ENCODE peak calls at places on chromosomes 12 and 14, in seven cellular contexts. H is AG08396; B is ascending aorta; Q is activated T-helper 9 cell treated with anti-CD3 and anti-CD28 coated beads, Interleukin-2, amount 50 U/mL, for 16 hours; X is PC-3; E is Kasumi-1; S is AG09309. W is an unnamed sample.

GRCh38 chr14:41718477-41719166 is 111.9 kb downstream of the LRFN5 start:
- DNase-seq in Q (no peak), H (no peak), X (peak; percentile 53), E (peak; percentile 91), B (no peak), S (no peak), W (no peak)

GRCh38 chr12:129844662-129845061 is 59.2 kb downstream of the TMEM132D start:
- DNase-seq in H (no peak), E (no peak), S (no peak), B (no peak), Q (no peak), X (no peak), W (no peak)

GRCh38 chr12:26845984-26846383 is 13.0 kb upstream of the ITPR2 start:
- DNase-seq in B (no peak), S (peak; percentile 91), E (no peak), Q (no peak), X (no peak), H (peak; percentile 78), W (peak; percentile 30)

GRCh38 chr14:103294091-103294490 is 39.9 kb upstream of the EIF5 start:
- DNase-seq in H (no peak), Q (no peak), E (no peak), S (no peak), X (no peak), B (no peak), W (no peak)

GRCh38 chr12:66403746-66404145 is 101.5 kb downstream of the HELB start:
- DNase-seq in X (peak; percentile 52), H (no peak), S (no peak), Q (no peak), B (no peak), E (no peak), W (no peak)

GRCh38 chr14:71371711-71372396 is 464.6 kb downstream of the PCNX1 start:
- DNase-seq in E (no peak), H (peak; percentile 57), B (no peak), S (no peak), X (peak; percentile 78), Q (no peak), W (no peak)

GRCh38 chr12:78179346-78179745 is 348.7 kb downstream of the NAV3 start:
- DNase-seq in H (no peak), X (no peak), E (no peak), Q (no peak), S (no peak), B (no peak), W (no peak)

GRCh38 chr12:104360988-104361707 is 57.6 kb downstream of the EID3 start:
- DNase-seq in E (no peak), H (no peak), S (no peak), X (no peak), B (no peak), Q (no peak), W (peak; percentile 33)

GRCh38 chr14:24887623-24888304 is 162.2 kb downstream of the STXBP6 start:
- DNase-seq in X (no peak), H (no peak), B (no peak), S (no peak), E (no peak), Q (no peak), W (no peak)

GRCh38 chr14:101358726-101359125 is 202.6 kb upstream of the DIO3 start:
- DNase-seq in E (no peak), H (no peak), Q (no peak), X (no peak), B (no peak), S (no peak), W (no peak)

GRCh38 chr12:82479511-82479910 is 121.2 kb downstream of the METTL25 start:
- DNase-seq in E (no peak), S (peak; percentile 23), H (no peak), B (no peak), Q (no peak), X (peak; percentile 44), W (no peak)

GRCh38 chr14:91509878-91510170 is 286 bp downstream of the PPP4R3A start:
- DNase-seq in H (peak; percentile 37), S (no peak), B (no peak), Q (no peak), E (peak; percentile 52), X (no peak), W (no peak)

GRCh38 chr12:6205761-6206160 is 5.6 kb downstream of the CD9 start:
- DNase-seq in H (no peak), Q (no peak), X (no peak), S (no peak), E (no peak), B (no peak), W (no peak)

GRCh38 chr12:127809236-127809635 is 457.7 kb upstream of the TMEM132C start:
- DNase-seq in Q (no peak), H (peak; percentile 31), X (peak; percentile 59), S (peak; percentile 61), B (no peak), E (no peak), W (peak; percentile 13)

GRCh38 chr14:96752594-96752993 is 44.6 kb upstream of the VRK1 start:
- DNase-seq in E (no peak), B (no peak), S (no peak), H (no peak), Q (no peak), X (no peak), W (no peak)

GRCh38 chr14:22500954-22501353 is 88.1 kb downstream of the DAD1 start:
- DNase-seq in H (no peak), X (no peak), B (no peak), Q (no peak), S (no peak), E (no peak), W (no peak)

GRCh38 chr14:33932526-33933292 is 18.2 kb downstream of the EGLN3 start:
- DNase-seq in B (no peak), Q (no peak), X (peak; percentile 28), H (no peak), S (no peak), E (no peak), W (no peak)

GRCh38 chr14:104114421-104115130 is 23.8 kb upstream of the KIF26A start:
- DNase-seq in H (no peak), X (no peak), S (no peak), E (no peak), Q (no peak), B (no peak), W (no peak)

GRCh38 chr14:104795781-104796681 is 483 bp upstream of the AKT1 start:
- DNase-seq in S (no peak), B (no peak), E (no peak), H (peak; percentile 93), Q (peak; percentile 47), X (peak; percentile 48), W (no peak)

GRCh38 chr14:50040401-50040775 is 76.0 kb downstream of the VCPKMT start:
- DNase-seq in B (no peak), Q (no peak), S (no peak), H (peak; percentile 48), E (peak; percentile 79), X (peak; percentile 91), W (peak; percentile 55)

GRCh38 chr14:102140750-102141145 is 1.1 kb downstream of the WDR20 start:
- DNase-seq in E (no peak), X (peak; percentile 33), B (no peak), H (peak; percentile 14), S (no peak), Q (no peak), W (no peak)

GRCh38 chr14:105026789-105027563 is 6.1 kb upstream of the CDCA4 start:
- DNase-seq in E (peak; percentile 28), H (peak; percentile 67), Q (no peak), S (no peak), X (peak; percentile 86), B (no peak), W (no peak)

GRCh38 chr12:113456761-113457160 is 14.9 kb downstream of the LHX5 start:
- DNase-seq in E (no peak), H (no peak), S (no peak), X (no peak), Q (no peak), B (no peak), W (no peak)

GRCh38 chr12:18967814-18968213 is 161.7 kb upstream of the PLEKHA5 start:
- DNase-seq in X (peak; percentile 29), Q (no peak), S (no peak), H (no peak), E (no peak), B (no peak), W (no peak)

GRCh38 chr12:27807063-27807703 is 27.1 kb upstream of the MANSC4 start:
- DNase-seq in X (no peak), S (no peak), E (peak; percentile 25), B (no peak), H (no peak), Q (peak; percentile 4), W (peak; percentile 55)

GRCh38 chr14:62776300-62776699 is 269.0 kb downstream of the KCNH5 start:
- DNase-seq in H (no peak), Q (no peak), S (no peak), X (no peak), B (no peak), E (no peak), W (no peak)

GRCh38 chr12:11697670-11698387 is 48.4 kb downstream of the ETV6 start:
- DNase-seq in Q (no peak), E (no peak), H (no peak), S (no peak), X (peak; percentile 43), B (no peak), W (no peak)

GRCh38 chr12:48454675-48455074 is 17.7 kb upstream of the ANP32D start:
- DNase-seq in H (no peak), Q (no peak), X (peak; percentile 58), E (peak; percentile 74), S (peak; percentile 14), B (no peak), W (peak; percentile 31)

GRCh38 chr12:54891717-54892478 is 37.6 kb downstream of the MUCL1 start:
- DNase-seq in S (no peak), B (no peak), H (no peak), E (no peak), Q (no peak), X (peak; percentile 96), W (no peak)

GRCh38 chr12:43912851-43913250 is 77.0 kb downstream of the TMEM117 start:
- DNase-seq in Q (no peak), X (no peak), S (no peak), E (no peak), B (no peak), H (no peak), W (no peak)

GRCh38 chr14:61511558-61511924 is 183.8 kb upstream of the HIF1A start:
- DNase-seq in X (no peak), B (no peak), Q (peak; percentile 51), S (no peak), E (no peak), H (no peak), W (no peak)

GRCh38 chr14:104820669-104821228 is 19.8 kb downstream of the ZBTB42 start:
- DNase-seq in B (no peak), X (no peak), Q (no peak), S (no peak), E (peak; percentile 15), H (peak; percentile 84), W (peak; percentile 87)

GRCh38 chr12:2215709-2216560 is 163.1 kb downstream of the CACNA1C start:
- DNase-seq in S (no peak), E (no peak), Q (no peak), B (no peak), X (no peak), H (no peak), W (peak; percentile 34)

W was measured in mesendoderm.